ENCODE peak calls at places on chromosomes 11 and 22, in eight cellular contexts. S, P, G, D, J, E, I and L are unnamed samples.

GRCh38 chr22:30887418-30887817 is 81.2 kb downstream of the MORC2 start:
- DNase-seq in E (no peak), G (no peak), S (no peak), P (peak; percentile 73), J (peak; percentile 44), I (no peak), D (no peak), L (no peak)

GRCh38 chr11:8203980-8204379 is 35.2 kb upstream of the RIC3 start:
- DNase-seq in I (no peak), P (no peak), S (no peak), J (no peak), E (no peak), G (no peak), D (no peak), L (no peak)

GRCh38 chr11:120186799-120187591 is 23.8 kb upstream of the OAF start:
- DNase-seq in S (no peak), J (peak; percentile 56), E (no peak), I (no peak), P (peak; percentile 65), G (peak; percentile 37), D (no peak), L (peak; percentile 73)

GRCh38 chr11:68324695-68325094 is 12.3 kb downstream of the LRP5 start:
- DNase-seq in J (no peak), E (no peak), D (no peak), P (no peak), S (no peak), G (no peak), I (no peak), L (no peak)

GRCh38 chr22:39392341-39392948 is 7.1 kb upstream of the TAB1 start:
- DNase-seq in P (peak; percentile 53), S (no peak), J (no peak), E (no peak), D (no peak), G (peak; percentile 38), I (no peak), L (no peak)

GRCh38 chr11:64778473-64779298 is at the start of gene SF1:
- DNase-seq in I (peak; percentile 95), E (peak; percentile 100), P (peak; percentile 98), G (peak; percentile 100), D (peak; percentile 99), J (peak; percentile 99), S (peak; percentile 99), L (peak; percentile 99)

GRCh38 chr11:101860694-101861371 is 54.0 kb upstream of the CEP126 start:
- DNase-seq in G (peak; percentile 80), S (no peak), D (no peak), E (peak; percentile 57), J (no peak), I (peak; percentile 29), P (no peak), L (peak; percentile 29)

GRCh38 chr11:130478881-130479280 is 30.4 kb downstream of the ADAMTS15 start:
- DNase-seq in D (no peak), S (no peak), I (no peak), G (peak; percentile 32), E (no peak), P (no peak), J (peak; percentile 56), L (no peak)

GRCh38 chr11:73286240-73286810 is 14.2 kb downstream of the P2RY6 start:
- DNase-seq in D (no peak), I (no peak), G (no peak), P (peak; percentile 4), S (no peak), E (no peak), J (no peak), L (no peak)

GRCh38 chr11:102794382-102794781 is 3.6 kb downstream of the MMP1 start:
- DNase-seq in E (peak; percentile 59), P (no peak), S (no peak), J (no peak), G (peak; percentile 30), D (no peak), I (peak; percentile 35), L (no peak)

GRCh38 chr22:22745225-22746060 is 101.0 kb downstream of the GGTLC2 start:
- DNase-seq in E (no peak), G (peak; percentile 45), I (peak; percentile 57), P (no peak), D (no peak), J (no peak), S (peak; percentile 24), L (peak; percentile 65)

GRCh38 chr22:18078329-18079041 is 695 bp downstream of the PEX26 start:
- DNase-seq in D (peak; percentile 70), P (peak; percentile 72), E (no peak), G (peak; percentile 22), S (no peak), I (peak; percentile 38), J (peak; percentile 72), L (peak; percentile 60)

GRCh38 chr11:2086239-2087040 is 52.7 kb downstream of the IGF2 start:
- DNase-seq in S (no peak), G (no peak), P (peak; percentile 55), J (peak; percentile 42), D (peak; percentile 32), I (no peak), E (no peak), L (no peak)

DNA sequence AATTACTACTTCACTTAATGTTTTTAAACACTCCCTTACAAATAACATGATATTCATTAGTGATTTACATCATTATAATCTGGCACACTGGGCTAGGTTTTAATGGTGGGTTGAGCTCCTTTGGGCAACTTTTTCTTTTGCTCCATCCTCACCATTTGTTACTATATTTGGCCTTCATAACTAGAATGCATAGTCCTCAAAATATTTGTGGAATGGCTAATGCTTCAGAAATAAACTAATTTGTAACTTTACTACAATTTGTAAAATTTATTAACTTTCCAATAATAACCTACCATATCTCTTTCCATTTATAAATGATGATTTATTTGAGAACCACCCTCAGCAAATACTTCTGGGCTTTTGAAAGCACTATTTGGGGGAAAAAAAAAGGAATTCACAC is 79.7 kb downstream of the LARGE2 start:
- DNase-seq in P (no peak), I (no peak), J (no peak), G (no peak), S (no peak), D (no peak), E (no peak), L (no peak)
- H3K4me1 ChIP-seq in P (peaks cover 6% of the 10 kb centered on the region), I (peaks cover 5% of the 10 kb centered on the region), J (peaks cover 13% of the 10 kb centered on the region), G (peaks cover 19% of the 10 kb centered on the region), S (no peaks in the 10 kb centered on the region), D (peaks cover 6% of the 10 kb centered on the region), E (no peaks in the 10 kb centered on the region), L (no peaks in the 10 kb centered on the region)

GRCh38 chr22:46674367-46674781 is 54.2 kb downstream of the GRAMD4 start:
- DNase-seq in G (no peak), P (peak; percentile 85), E (no peak), I (no peak), D (peak; percentile 72), J (peak; percentile 84), S (peak; percentile 54), L (peak; percentile 61)

GRCh38 chr22:46671824-46672432 is 51.7 kb downstream of the GRAMD4 start:
- DNase-seq in S (no peak), E (no peak), I (no peak), P (no peak), G (no peak), D (no peak), J (no peak), L (no peak)

GRCh38 chr22:46673677-46674236 is 53.6 kb downstream of the GRAMD4 start:
- DNase-seq in G (no peak), D (no peak), P (no peak), I (no peak), J (no peak), S (no peak), E (no peak), L (no peak)

GRCh38 chr22:46673205-46673604 is 53.0 kb downstream of the GRAMD4 start:
- DNase-seq in G (no peak), I (peak; percentile 68), J (no peak), E (no peak), S (no peak), P (no peak), D (no peak), L (no peak)

DNA sequence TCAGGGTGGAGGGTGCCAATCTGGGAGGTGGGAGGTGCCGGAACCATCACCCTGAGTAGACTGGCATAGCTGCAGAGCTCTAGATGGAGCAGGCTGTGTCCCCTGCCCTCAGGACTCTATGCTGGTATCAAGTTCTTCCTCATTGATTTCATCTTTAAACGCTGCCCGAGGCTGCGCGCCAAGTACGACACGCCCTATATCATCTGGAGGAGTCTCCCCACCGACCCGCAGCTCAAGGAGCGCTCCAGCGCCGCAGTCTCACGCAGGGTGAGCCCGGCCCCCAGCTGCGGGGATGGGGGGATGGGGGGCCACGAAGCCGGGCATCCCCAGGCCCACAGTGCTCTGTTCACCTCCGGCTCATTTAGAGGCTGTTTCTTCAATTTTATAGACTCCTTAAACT is 52.5 kb downstream of the GRAMD4 start:
- DNase-seq in I (no peak), G (no peak), D (no peak), S (no peak), P (no peak), E (no peak), J (no peak), L (peak; percentile 61)
- H3K4me1 ChIP-seq in I (peaks cover 3% of the 10 kb centered on the region), G (peaks cover 3% of the 10 kb centered on the region), D (peaks cover 7% of the 10 kb centered on the region), S (peaks cover 29% of the 10 kb centered on the region), P (no peaks in the 10 kb centered on the region), E (no peaks in the 10 kb centered on the region), J (peaks cover 11% of the 10 kb centered on the region), L (no peaks in the 10 kb centered on the region)

DNA sequence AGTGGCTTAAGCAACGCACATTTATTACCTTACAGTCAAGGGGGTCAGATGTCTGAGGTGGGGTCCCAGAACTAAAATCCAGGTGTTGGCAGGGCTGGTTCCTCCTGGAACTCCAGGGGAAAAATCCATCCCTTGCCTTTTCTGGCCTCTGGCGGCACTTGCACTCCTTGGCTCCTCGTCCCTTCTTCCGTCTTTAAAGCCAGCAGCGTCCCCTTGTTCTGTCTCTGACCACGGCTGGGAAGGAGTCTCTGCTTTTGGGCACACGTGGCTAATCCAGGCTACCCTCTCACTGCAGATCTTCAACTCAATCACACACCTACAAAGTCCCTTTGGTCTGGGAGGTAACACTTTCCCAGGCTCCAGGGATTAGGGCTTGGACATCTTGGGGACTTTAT is 73.5 kb upstream of the WNT7B start:
- DNase-seq in G (no peak), S (no peak), P (no peak), D (no peak), E (no peak), I (peak; percentile 2), J (peak; percentile 23), L (peak; percentile 6)
- H3K4me1 ChIP-seq in G (no peaks in the 10 kb centered on the region), S (peaks cover 41% of the 10 kb centered on the region), P (peaks cover 2% of the 10 kb centered on the region), D (peaks cover 86% of the 10 kb centered on the region), E (peaks cover 18% of the 10 kb centered on the region), I (peaks cover 9% of the 10 kb centered on the region), J (peaks cover 66% of the 10 kb centered on the region), L (peaks cover 56% of the 10 kb centered on the region)

DNA sequence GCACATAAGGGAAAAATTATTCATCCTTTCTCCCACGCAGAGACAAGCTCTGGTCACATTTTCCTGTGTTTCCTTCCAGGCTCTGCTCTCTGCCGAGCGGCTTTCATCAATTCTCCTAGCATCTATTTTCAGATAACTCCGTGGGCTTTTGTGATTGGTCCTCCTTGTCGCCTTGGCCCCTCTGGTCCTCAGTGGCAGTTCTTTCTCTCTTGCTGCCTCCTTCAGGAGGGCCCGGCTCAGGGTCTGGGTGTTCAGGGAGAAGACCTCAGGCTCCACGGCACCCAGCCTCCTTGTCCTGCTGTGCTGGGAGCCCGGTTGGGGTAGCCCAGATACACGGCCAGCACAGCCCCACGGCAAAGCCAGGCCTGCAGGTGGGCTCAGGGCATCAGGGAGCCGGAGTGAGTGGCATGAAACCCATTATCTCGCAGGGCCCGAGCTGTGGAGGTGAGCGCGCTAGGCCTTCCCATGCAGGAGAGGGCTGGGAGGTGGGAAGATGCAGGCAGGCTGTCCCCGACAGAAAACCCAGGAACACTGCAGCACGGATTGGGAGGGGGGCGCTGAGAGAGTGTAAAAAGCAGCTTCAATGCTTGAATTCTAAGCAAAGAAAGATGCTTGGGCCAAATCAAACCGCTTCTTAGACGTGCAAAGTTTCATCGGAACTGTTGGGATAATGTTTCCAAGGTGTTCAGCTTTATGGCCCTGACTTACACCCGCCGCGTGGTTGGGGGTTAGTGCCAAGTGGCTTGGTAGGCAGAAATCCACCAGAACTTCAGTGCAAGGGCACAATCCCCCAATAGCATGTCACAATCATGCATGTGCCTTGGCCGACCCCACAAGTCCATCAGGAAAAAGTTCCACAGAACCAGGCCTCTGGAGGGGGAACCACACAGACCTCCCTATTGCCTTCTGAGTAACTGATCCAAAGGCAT is 81.9 kb upstream of the WNT7B start:
- DNase-seq in G (no peak), E (no peak), I (peak; percentile 49), P (no peak), S (no peak), D (peak; percentile 48), J (peak; percentile 56), L (peak; percentile 9)
- H3K4me1 ChIP-seq in G (no peaks in the 10 kb centered on the region), E (peaks cover 8% of the 10 kb centered on the region), I (peaks cover 25% of the 10 kb centered on the region), P (no peaks in the 10 kb centered on the region), S (peaks cover 32% of the 10 kb centered on the region), D (peaks cover 88% of the 10 kb centered on the region), J (peaks cover 67% of the 10 kb centered on the region), L (peaks cover 87% of the 10 kb centered on the region)